ENCODE peak calls at places on chromosomes 1 and 21, in ten cellular contexts. G is T-helper 2 cell; S is substantia nigra; V is cardiac fibroblast; Z is right cardiac atrium; T is putamen; K is activated CD4-positive, alpha-beta T cell treated with anti-CD3 and anti-CD28 coated beads, Interleukin-2, amount 50 U/mL, for 1 hour; A is EL; W is iris pigment epithelial cell; P is activated naive CD4-positive, alpha-beta T cell treated with anti-CD3 and anti-CD28 coated beads, Interleukin-2, amount 50 U/mL, for 16 hours. Q is an unnamed sample.

GRCh38 chr1:234866007-234866866 is 256.3 kb upstream of the IRF2BP2 start:
- DNase-seq in G (no peak), S (no peak), V (peak; percentile 89), Z (peak; percentile 74), T (no peak), K (no peak), A (peak; percentile 87), W (peak; percentile 94), P (no peak), Q (no peak)

GRCh38 chr21:31571879-31572278 is 87.6 kb upstream of the SOD1 start:
- DNase-seq in G (no peak), S (no peak), V (no peak), Z (no peak), T (no peak), K (no peak), A (no peak), W (no peak), P (no peak), Q (no peak)

GRCh38 chr1:154264454-154264853 is 8.0 kb upstream of the HAX1 start:
- DNase-seq in G (no peak), S (no peak), V (no peak), Z (no peak), T (no peak), K (no peak), A (no peak), W (no peak), P (no peak), Q (no peak)

GRCh38 chr1:14037101-14037807 is 337.3 kb downstream of the PRDM2 start:
- DNase-seq in G (no peak), S (no peak), V (no peak), Z (no peak), T (no peak), K (no peak), A (no peak), W (peak; percentile 11), P (no peak), Q (no peak)

GRCh38 chr1:163472267-163472666 is 150.5 kb downstream of the NUF2 start:
- DNase-seq in G (no peak), S (no peak), V (no peak), Z (no peak), T (no peak), K (no peak), A (no peak), W (peak; percentile 1), P (no peak), Q (no peak)

GRCh38 chr1:63651110-63651776 is 58.0 kb downstream of the PGM1 start:
- DNase-seq in G (peak; percentile 39), S (no peak), V (peak; percentile 69), Z (no peak), T (no peak), K (peak; percentile 14), A (peak; percentile 71), W (peak; percentile 66), P (no peak), Q (no peak)

GRCh38 chr1:222097646-222098045 is 355.8 kb upstream of the DUSP10 start:
- DNase-seq in G (no peak), S (no peak), V (no peak), Z (no peak), T (no peak), K (no peak), A (no peak), W (no peak), P (no peak), Q (no peak)

GRCh38 chr1:177053648-177054047 is 110.9 kb downstream of the ASTN1 start:
- DNase-seq in G (no peak), S (no peak), V (no peak), Z (no peak), T (no peak), K (no peak), A (no peak), W (no peak), P (no peak), Q (no peak)

Q was measured in stimulated activated effector memory CD8-positive, alpha-beta T cell treated with anti-CD3 and anti-CD28 coated beads, Interleukin-12 subunit alpha, Interleukin-12 subunit beta, amount 100 ng/mL, for 72 hours.